ENCODE peak calls at places on chromosomes 2 and 18, in eight cellular contexts. L is D721Med; O is Ammon's horn; S is activated T-cell treated with anti-CD3 and anti-CD28 coated beads for 1 hour; Q is CD4-positive, alpha-beta T cell; W is posterior cingulate gyrus; N is myocyte; A is stimulated activated CD4-positive, alpha-beta T cell treated with anti-CD3 and anti-CD28 coated beads, Interleukin-2, amount 100 ng/mL, for 24 hours. K is an unnamed sample.
A peak's percentile ranks its signal among the peaks of the same experiment; 100 is the strongest.

GRCh38 chr2:168097431-168097830 is 150.0 kb downstream of the STK39 start:
- DNase-seq in L (no peak), O (no peak), S (no peak), Q (no peak), W (no peak), N (no peak), A (no peak), K (no peak)

GRCh38 chr2:10787176-10787968 is 25.2 kb downstream of the PDIA6 start:
- DNase-seq in L (no peak), O (no peak), S (no peak), Q (peak; percentile 11), W (no peak), N (no peak), A (peak; percentile 44), K (no peak)

GRCh38 chr2:204452464-204453023 is 92.7 kb upstream of the PARD3B start:
- DNase-seq in L (no peak), O (peak; percentile 60), S (no peak), Q (no peak), W (no peak), N (peak; percentile 97), A (no peak), K (no peak)

GRCh38 chr18:29181151-29181901 is 1004.4 kb upstream of the CDH2 start:
- DNase-seq in L (no peak), O (no peak), S (no peak), Q (no peak), W (no peak), N (peak; percentile 69), A (no peak), K (no peak)

GRCh38 chr18:23487738-23488625 is 15.3 kb upstream of the RMC1 start:
- DNase-seq in L (no peak), O (no peak), S (peak; percentile 25), Q (peak; percentile 25), W (no peak), N (no peak), A (peak; percentile 37), K (no peak)

GRCh38 chr18:51211552-51211951 is 14.1 kb upstream of the MEX3C start:
- DNase-seq in L (no peak), O (no peak), S (no peak), Q (no peak), W (no peak), N (peak; percentile 50), A (peak; percentile 30), K (peak; percentile 63)

GRCh38 chr2:105487142-105488069 is 88.6 kb upstream of the FHL2 start:
- DNase-seq in L (no peak), O (no peak), S (no peak), Q (no peak), W (no peak), N (peak; percentile 87), A (no peak), K (peak; percentile 42)

GRCh38 chr2:23614701-23615100 is 229.7 kb downstream of the KLHL29 start:
- DNase-seq in L (no peak), O (no peak), S (no peak), Q (no peak), W (no peak), N (no peak), A (no peak), K (peak; percentile 50)

GRCh38 chr18:64566461-64566860 is 417.6 kb upstream of the LINC00305 start:
- DNase-seq in L (no peak), O (no peak), S (no peak), Q (no peak), W (no peak), N (no peak), A (no peak), K (no peak)

GRCh38 chr2:20421988-20422678 is 24.7 kb upstream of the RHOB start:
- DNase-seq in L (no peak), O (peak; percentile 57), S (no peak), Q (no peak), W (no peak), N (peak; percentile 99), A (no peak), K (peak; percentile 87)